ENCODE peak calls at places on chromosomes 4 and X, in nine cellular contexts. N is NCI-H460, O is ascending aorta, I is COR-L47, B is H9, G is NCI-H2081, F is DMS153, C is nucleus accumbens, L is NT2/D1. P is an unnamed sample.

GRCh38 chr4:80365928-80366327 is 30.4 kb downstream of the CFAP299 start:
- DNase-seq in N (peak; percentile 37), O (no peak), I (peak; percentile 48), B (peak; percentile 62), G (peak; percentile 69), F (peak; percentile 57), C (no peak), L (peak; percentile 15), P (peak; percentile 68)

GRCh38 chr4:128349921-128350320 is 62.3 kb upstream of the PGRMC2 start:
- DNase-seq in N (peak; percentile 89), O (no peak), I (no peak), B (peak; percentile 39), G (no peak), F (peak; percentile 91), C (no peak), L (no peak), P (no peak)

GRCh38 chr4:163764569-163764968 is 270.1 kb downstream of the TMA16 start:
- DNase-seq in N (no peak), O (no peak), I (no peak), B (no peak), G (no peak), F (no peak), C (no peak), L (no peak), P (no peak)

GRCh38 chr4:126221717-126222116 is 907.0 kb downstream of the FAT4 start:
- DNase-seq in N (no peak), O (no peak), I (no peak), B (no peak), G (no peak), F (no peak), C (no peak), L (no peak), P (no peak)

GRCh38 chr4:109077486-109077885 is 225.0 kb downstream of the COL25A1 start:
- DNase-seq in N (no peak), O (no peak), I (no peak), B (no peak), G (no peak), F (no peak), C (no peak), L (no peak), P (no peak)

GRCh38 chr4:184400375-184400870 is 73.9 kb downstream of the IRF2 start:
- DNase-seq in N (peak; percentile 33), O (peak; percentile 84), I (no peak), B (no peak), G (no peak), F (no peak), C (no peak), L (no peak), P (no peak)

GRCh38 chrX:120145295-120145925 is 13.0 kb upstream of the RHOXF2 start:
- DNase-seq in N (no peak), O (no peak), I (no peak), B (no peak), G (no peak), F (no peak), C (no peak), L (no peak), P (no peak)

GRCh38 chrX:41474726-41475100 is 27.6 kb downstream of the NYX start:
- DNase-seq in N (no peak), O (no peak), I (no peak), B (peak; percentile 49), G (no peak), F (no peak), C (no peak), L (no peak), P (no peak)

GRCh38 chrX:55593756-55594257 is 29.4 kb upstream of the FOXR2 start:
- DNase-seq in N (no peak), O (no peak), I (no peak), B (no peak), G (no peak), F (no peak), C (no peak), L (no peak), P (no peak)

GRCh38 chrX:40734956-40735317 is 405 bp downstream of the MED14 start:
- DNase-seq in N (no peak), O (no peak), I (no peak), B (no peak), G (no peak), F (no peak), C (peak; percentile 30), L (no peak), P (no peak)